ENCODE peak calls at places on chromosomes 4 and X, in nine cellular contexts. F is H9, N is H1, Y is endothelial cell of umbilical vein, Z is GM23248, K is fibroblast of lung, A is mesendoderm, U is NT2/D1, E is IMR-90. D is an unnamed sample.

GRCh38 chrX:39944416-39944815 is 153.3 kb downstream of the BCOR start:
- DNase-seq in F (no peak), N (no peak), Y (no peak), Z (no peak), K (no peak), A (no peak), U (no peak), E (no peak), D (no peak)

GRCh38 chr4:37675587-37676290 is 10.4 kb downstream of the RELL1 start:
- DNase-seq in F (no peak), N (no peak), Y (no peak), Z (no peak), K (no peak), A (no peak), U (no peak), E (no peak), D (peak)

GRCh38 chr4:105369988-105370387 is 103.9 kb downstream of the PPA2 start:
- DNase-seq in F (no peak), N (no peak), Y (no peak), Z (peak), K (peak), A (no peak), U (no peak), E (peak), D (no peak)

GRCh38 chr4:60682901-60683300 is 517.2 kb upstream of the ADGRL3 start:
- DNase-seq in F (no peak), N (no peak), Y (no peak), Z (peak), K (peak), A (no peak), U (no peak), E (peak), D (no peak)

GRCh38 chrX:53918697-53919096 is 125.6 kb downstream of the PHF8 start:
- DNase-seq in F (no peak), N (no peak), Y (no peak), Z (no peak), K (peak), A (peak), U (no peak), E (no peak), D (no peak)

GRCh38 chr4:102761478-102761790 is 666 bp upstream of the MANBA start:
- DNase-seq in F (no peak), N (no peak), Y (no peak), Z (peak), K (peak), A (no peak), U (no peak), E (peak), D (peak)

GRCh38 chr4:42985971-42986370 is 93.5 kb downstream of the GRXCR1 start:
- DNase-seq in F (no peak), N (no peak), Y (no peak), Z (no peak), K (no peak), A (no peak), U (no peak), E (no peak), D (no peak)

GRCh38 chr4:107619731-107620130 is 100.3 kb downstream of the PAPSS1 start:
- DNase-seq in F (no peak), N (no peak), Y (no peak), Z (peak), K (no peak), A (no peak), U (no peak), E (no peak), D (no peak)

GRCh38 chr4:156475322-156475721 is 496.3 kb downstream of the PDGFC start:
- DNase-seq in F (no peak), N (no peak), Y (peak), Z (peak), K (peak), A (peak), U (no peak), E (peak), D (peak)

GRCh38 chr4:95910749-95911148 is 70.9 kb downstream of the PDHA2 start:
- DNase-seq in F (peak), N (no peak), Y (no peak), Z (no peak), K (no peak), A (peak), U (no peak), E (no peak), D (no peak)

GRCh38 chrX:150902434-150903109 is 4.1 kb upstream of the CD99L2 start:
- DNase-seq in F (peak), N (peak), Y (no peak), Z (no peak), K (no peak), A (peak), U (peak), E (no peak), D (no peak)

GRCh38 chrX:150099316-150099715 is 161.0 kb upstream of the EOLA2 start:
- DNase-seq in F (no peak), N (no peak), Y (peak), Z (no peak), K (no peak), A (no peak), U (no peak), E (no peak), D (no peak)

GRCh38 chr4:47686294-47686872 is 151.5 kb downstream of the CORIN start:
- DNase-seq in F (peak), N (peak), Y (peak), Z (peak), K (peak), A (peak), U (peak), E (peak), D (peak)

GRCh38 chr4:17236686-17237085 is 275.2 kb downstream of the QDPR start:
- DNase-seq in F (no peak), N (no peak), Y (no peak), Z (peak), K (peak), A (no peak), U (no peak), E (peak), D (no peak)

GRCh38 chr4:7842384-7843279 is 97.0 kb downstream of the AFAP1 start:
- DNase-seq in F (no peak), N (no peak), Y (peak), Z (peak), K (peak), A (peak), U (no peak), E (peak), D (no peak)
- H3K9ac ChIP-seq in F (no peak), N (no peak), Y (peak), Z (peak), K (peak), A (peak), U (no peak), E (peak), D (no peak)

DNA sequence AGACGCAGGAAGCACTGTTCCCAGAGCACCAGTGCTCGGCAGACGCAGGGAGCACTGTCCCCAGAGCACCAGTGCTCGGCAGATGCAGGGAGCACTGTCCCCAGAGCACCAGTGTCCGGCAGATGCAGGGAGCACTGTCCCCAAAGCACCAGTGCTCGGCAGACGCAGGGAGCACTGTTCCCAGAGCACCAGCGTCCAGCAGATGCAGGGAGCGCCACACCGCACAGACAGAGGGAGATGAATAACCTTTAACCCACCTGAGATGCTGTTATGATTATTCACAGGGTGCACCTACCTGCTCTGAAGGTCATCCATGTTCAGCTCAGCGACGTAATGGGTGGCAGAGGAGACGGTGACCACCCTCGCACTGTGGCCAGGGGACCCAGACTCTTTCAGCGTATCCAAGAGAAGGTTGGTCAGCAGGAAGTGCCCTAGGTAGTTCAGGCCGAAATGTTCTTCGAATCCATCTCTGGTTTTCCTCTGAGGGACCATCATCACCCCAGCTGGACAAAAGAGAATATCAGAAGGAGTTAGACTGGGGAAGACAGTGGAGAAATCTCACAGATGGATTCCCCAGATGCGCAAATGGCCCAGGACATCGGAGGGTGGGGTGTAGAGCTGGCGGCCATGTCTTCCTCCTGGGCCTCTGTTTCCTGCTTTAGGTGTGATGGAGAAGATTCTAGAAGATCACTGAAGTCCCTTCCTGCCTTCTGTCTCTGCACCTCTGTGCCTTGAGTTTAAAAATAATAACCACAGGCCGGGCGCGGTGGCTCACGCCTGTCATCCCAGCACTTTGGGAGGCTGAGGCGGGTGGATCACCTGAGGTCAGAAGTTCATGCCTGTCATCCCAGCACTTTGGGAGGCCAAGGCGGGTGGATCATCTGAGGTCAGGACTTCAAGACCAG is 234.1 kb downstream of the DHRSX start:
- DNase-seq in F (no peak), N (no peak), Y (no peak), Z (no peak), K (no peak), A (no peak), U (no peak), E (no peak), D (no peak)
- H3K9ac ChIP-seq in F (no peak), N (no peak), Y (no peak), Z (no peak), K (no peak), A (no peak), U (no peak), E (no peak), D (no peak)

DNA sequence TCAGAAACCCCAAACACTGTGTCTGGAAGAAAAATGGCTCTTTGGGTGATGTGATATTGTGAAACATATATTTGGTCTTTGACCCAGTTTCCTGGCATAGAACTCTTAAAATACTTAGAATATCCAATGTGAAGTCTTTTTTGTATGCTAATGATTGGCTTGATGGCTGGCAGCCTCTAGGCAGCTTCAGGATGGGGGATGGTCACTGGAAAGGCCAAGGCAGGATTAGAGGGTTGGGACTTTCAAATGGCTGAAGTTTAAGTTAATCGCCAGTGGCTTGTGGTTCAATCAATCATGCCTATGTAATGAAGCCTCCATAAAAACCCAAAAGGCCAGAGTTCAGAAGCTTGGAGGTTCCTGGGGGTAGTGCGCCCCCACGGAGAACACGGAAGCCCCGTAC is 33.5 kb upstream of the ESX1 start:
- DNase-seq in F (peak), N (no peak), Y (no peak), Z (no peak), K (no peak), A (peak), U (peak), E (no peak), D (no peak)
- H3K9ac ChIP-seq in F (no peak), N (no peak), Y (no peak), Z (no peak), K (no peak), A (no peak), U (no peak), E (no peak), D (no peak)

GRCh38 chr4:80266902-80267380 is 477 bp downstream of the FGF5 start:
- DNase-seq in F (peak), N (no peak), Y (peak), Z (peak), K (peak), A (peak), U (no peak), E (peak), D (no peak)
- H3K9ac ChIP-seq in F (no peak), N (no peak), Y (peak), Z (peak), K (peak), A (no peak), U (peak), E (peak), D (no peak)

GRCh38 chr4:158067646-158068045 is 105.2 kb downstream of the GASK1B start:
- DNase-seq in F (no peak), N (no peak), Y (no peak), Z (peak), K (peak), A (no peak), U (no peak), E (no peak), D (no peak)
- H3K9ac ChIP-seq in F (no peak), N (no peak), Y (no peak), Z (no peak), K (no peak), A (no peak), U (no peak), E (no peak), D (no peak)

GRCh38 chrX:18210470-18210869 is 10.2 kb downstream of the BEND2 start:
- DNase-seq in F (no peak), N (no peak), Y (no peak), Z (peak), K (peak), A (peak), U (no peak), E (peak), D (peak)
- H3K9ac ChIP-seq in F (no peak), N (no peak), Y (no peak), Z (no peak), K (no peak), A (no peak), U (no peak), E (no peak), D (no peak)